ENCODE peak calls at places on chromosome 4, in four cellular contexts. One of them, this sample, is unnamed.

GRCh38 chr4:88722276-88722780 is 24.7 kb upstream of the NAP1L5 start:
- DNase-seq in OCI-LY7: no peak
- DNase-seq in body of pancreas: no peak
- DNase-seq in IMR-90: no peak
- DNase-seq in this sample: no peak

GRCh38 chr4:113222431-113222979 is 173.1 kb downstream of the ANK2 start:
- DNase-seq in body of pancreas: no peak
- DNase-seq in IMR-90: peak; percentile 38
- DNase-seq in OCI-LY7: no peak
- DNase-seq in this sample: no peak

GRCh38 chr4:118398226-118399090 is 45.7 kb upstream of the PRSS12 start:
- DNase-seq in IMR-90: no peak
- DNase-seq in OCI-LY7: no peak
- DNase-seq in body of pancreas: no peak
- DNase-seq in this sample: no peak

GRCh38 chr4:179200681-179201080 is 1758.4 kb upstream of the AGA start:
- DNase-seq in IMR-90: no peak
- DNase-seq in body of pancreas: no peak
- DNase-seq in OCI-LY7: no peak
- DNase-seq in this sample: no peak

GRCh38 chr4:21765810-21766407 is 182.7 kb downstream of the KCNIP4 start:
- DNase-seq in body of pancreas: peak; percentile 31
- DNase-seq in OCI-LY7: peak; percentile 41
- DNase-seq in IMR-90: peak; percentile 29
- DNase-seq in this sample: peak; percentile 64

GRCh38 chr4:59060002-59060846 is 1950.0 kb upstream of the IGFBP7 start:
- DNase-seq in body of pancreas: no peak
- DNase-seq in IMR-90: no peak
- DNase-seq in OCI-LY7: no peak
- DNase-seq in this sample: no peak

GRCh38 chr4:86451560-86452322 is 91.9 kb upstream of the MAPK10 start:
- DNase-seq in IMR-90: peak; percentile 30
- DNase-seq in OCI-LY7: no peak
- DNase-seq in body of pancreas: no peak
- DNase-seq in this sample: peak; percentile 64

GRCh38 chr4:68463796-68464195 is 16.5 kb downstream of the TMPRSS11E start:
- DNase-seq in body of pancreas: no peak
- DNase-seq in OCI-LY7: no peak
- DNase-seq in IMR-90: peak; percentile 45
- DNase-seq in this sample: peak; percentile 16

GRCh38 chr4:144649646-144650045 is 3.7 kb downstream of the HHIP start:
- DNase-seq in IMR-90: no peak
- DNase-seq in OCI-LY7: no peak
- DNase-seq in body of pancreas: no peak
- DNase-seq in this sample: no peak

GRCh38 chr4:112279882-112280315 is 5.8 kb downstream of the TIFA start:
- DNase-seq in body of pancreas: no peak
- DNase-seq in OCI-LY7: no peak
- DNase-seq in IMR-90: peak; percentile 13
- DNase-seq in this sample: no peak

GRCh38 chr4:54063737-54064316 is 578 bp downstream of the CHIC2 start:
- DNase-seq in body of pancreas: peak; percentile 35
- DNase-seq in IMR-90: no peak
- DNase-seq in OCI-LY7: peak; percentile 48
- DNase-seq in this sample: no peak

GRCh38 chr4:4613126-4613465 is 71.2 kb upstream of the STX18 start:
- DNase-seq in body of pancreas: no peak
- DNase-seq in OCI-LY7: no peak
- DNase-seq in IMR-90: no peak
- DNase-seq in this sample: no peak

GRCh38 chr4:76950846-76951321 is 1.3 kb downstream of the SEPTIN11 start:
- DNase-seq in OCI-LY7: peak; percentile 7
- DNase-seq in IMR-90: peak; percentile 52
- DNase-seq in body of pancreas: no peak
- DNase-seq in this sample: peak; percentile 55

GRCh38 chr4:92968556-92968955 is 664.8 kb downstream of the GRID2 start:
- DNase-seq in OCI-LY7: no peak
- DNase-seq in body of pancreas: no peak
- DNase-seq in IMR-90: no peak
- DNase-seq in this sample: no peak

GRCh38 chr4:146742416-146742815 is 103.7 kb downstream of the POU4F2 start:
- DNase-seq in IMR-90: no peak
- DNase-seq in body of pancreas: no peak
- DNase-seq in OCI-LY7: no peak
- DNase-seq in this sample: no peak

GRCh38 chr4:180164799-180165198 is 2078.4 kb upstream of the TENM3 start:
- DNase-seq in body of pancreas: no peak
- DNase-seq in OCI-LY7: no peak
- DNase-seq in IMR-90: peak; percentile 88
- DNase-seq in this sample: no peak

GRCh38 chr4:108533245-108533844 is 87.0 kb upstream of the RPL34 start:
- DNase-seq in OCI-LY7: no peak
- DNase-seq in IMR-90: no peak
- DNase-seq in body of pancreas: peak; percentile 58
- DNase-seq in this sample: no peak

GRCh38 chr4:173411106-173411703 is 12.3 kb upstream of the SCRG1 start:
- DNase-seq in body of pancreas: no peak
- DNase-seq in IMR-90: no peak
- DNase-seq in OCI-LY7: no peak
- DNase-seq in this sample: no peak

GRCh38 chr4:4735136-4735754 is 124.2 kb upstream of the MSX1 start:
- DNase-seq in IMR-90: peak; percentile 7
- DNase-seq in body of pancreas: no peak
- DNase-seq in OCI-LY7: no peak
- DNase-seq in this sample: no peak

GRCh38 chr4:105838082-105838481 is 57.2 kb upstream of the NPNT start:
- DNase-seq in OCI-LY7: no peak
- DNase-seq in IMR-90: no peak
- DNase-seq in body of pancreas: no peak
- DNase-seq in this sample: no peak

GRCh38 chr4:148998719-148999118 is 556.5 kb upstream of the NR3C2 start:
- DNase-seq in body of pancreas: no peak
- DNase-seq in IMR-90: peak; percentile 17
- DNase-seq in OCI-LY7: peak; percentile 32
- DNase-seq in this sample: no peak

GRCh38 chr4:36551697-36552214 is 270.3 kb downstream of the DTHD1 start:
- DNase-seq in OCI-LY7: no peak
- DNase-seq in IMR-90: no peak
- DNase-seq in body of pancreas: no peak
- DNase-seq in this sample: peak; percentile 24

GRCh38 chr4:102730968-102731533 is 29.7 kb downstream of the MANBA start:
- DNase-seq in body of pancreas: no peak
- DNase-seq in IMR-90: no peak
- DNase-seq in OCI-LY7: no peak
- DNase-seq in this sample: no peak

GRCh38 chr4:158295053-158295452 is 84.8 kb downstream of the TMEM144 start:
- DNase-seq in OCI-LY7: no peak
- DNase-seq in body of pancreas: no peak
- DNase-seq in IMR-90: no peak
- DNase-seq in this sample: no peak

GRCh38 chr4:155974957-155975356 is 21.3 kb upstream of the CTSO start:
- DNase-seq in OCI-LY7: no peak
- DNase-seq in body of pancreas: no peak
- DNase-seq in IMR-90: no peak
- DNase-seq in this sample: no peak

GRCh38 chr4:114108869-114109268 is 129.4 kb upstream of the ARSJ start:
- DNase-seq in body of pancreas: no peak
- DNase-seq in IMR-90: peak; percentile 65
- DNase-seq in OCI-LY7: no peak
- DNase-seq in this sample: peak; percentile 24

GRCh38 chr4:113682730-113683129 is 78.8 kb downstream of the CAMK2D start:
- DNase-seq in OCI-LY7: no peak
- DNase-seq in body of pancreas: no peak
- DNase-seq in IMR-90: peak; percentile 90
- DNase-seq in this sample: no peak

GRCh38 chr4:164888096-164888495 is 11.1 kb downstream of the APELA start:
- DNase-seq in OCI-LY7: no peak
- DNase-seq in IMR-90: no peak
- DNase-seq in body of pancreas: no peak
- DNase-seq in this sample: no peak

GRCh38 chr4:167786504-167786903 is 305.8 kb upstream of the ANXA10 start:
- DNase-seq in OCI-LY7: no peak
- DNase-seq in body of pancreas: no peak
- DNase-seq in IMR-90: no peak
- DNase-seq in this sample: no peak

GRCh38 chr4:30380404-30380998 is 339.7 kb upstream of the PCDH7 start:
- DNase-seq in OCI-LY7: peak; percentile 54
- DNase-seq in body of pancreas: peak; percentile 35
- DNase-seq in IMR-90: peak; percentile 73
- DNase-seq in this sample: peak; percentile 8

GRCh38 chr4:168604496-168605373 is 107.9 kb downstream of the PALLD start:
- DNase-seq in IMR-90: peak; percentile 87
- DNase-seq in OCI-LY7: no peak
- DNase-seq in body of pancreas: no peak
- DNase-seq in this sample: peak; percentile 72

GRCh38 chr4:174764105-174764729 is 64.8 kb downstream of the GLRA3 start:
- DNase-seq in OCI-LY7: peak; percentile 79
- DNase-seq in body of pancreas: no peak
- DNase-seq in IMR-90: peak; percentile 40
- DNase-seq in this sample: peak; percentile 15

GRCh38 chr4:155675709-155676429 is 9.2 kb downstream of the GUCY1A1 start:
- DNase-seq in body of pancreas: no peak
- DNase-seq in OCI-LY7: no peak
- DNase-seq in IMR-90: no peak
- DNase-seq in this sample: no peak

GRCh38 chr4:173507471-173508385 is 22.3 kb downstream of the HAND2 start:
- DNase-seq in body of pancreas: no peak
- DNase-seq in IMR-90: no peak
- DNase-seq in OCI-LY7: no peak
- DNase-seq in this sample: no peak

GRCh38 chr4:7831330-7831729 is 108.3 kb downstream of the AFAP1 start:
- DNase-seq in OCI-LY7: no peak
- DNase-seq in body of pancreas: no peak
- DNase-seq in IMR-90: peak; percentile 97
- DNase-seq in this sample: no peak

GRCh38 chr4:183600189-183600685 is 58.7 kb downstream of the RWDD4 start:
- DNase-seq in IMR-90: no peak
- DNase-seq in OCI-LY7: peak; percentile 21
- DNase-seq in body of pancreas: no peak
- DNase-seq in this sample: no peak

GRCh38 chr4:5887011-5887360 is 5.9 kb downstream of the CRMP1 start:
- DNase-seq in body of pancreas: no peak
- DNase-seq in IMR-90: no peak
- DNase-seq in OCI-LY7: no peak
- DNase-seq in this sample: no peak
- TF ChIP-seq CTCF in body of pancreas: no peak
- TF ChIP-seq CTCF in IMR-90: no peak
- TF ChIP-seq CTCF in OCI-LY7: no peak
- TF ChIP-seq CTCF in this sample: no peak

DNA sequence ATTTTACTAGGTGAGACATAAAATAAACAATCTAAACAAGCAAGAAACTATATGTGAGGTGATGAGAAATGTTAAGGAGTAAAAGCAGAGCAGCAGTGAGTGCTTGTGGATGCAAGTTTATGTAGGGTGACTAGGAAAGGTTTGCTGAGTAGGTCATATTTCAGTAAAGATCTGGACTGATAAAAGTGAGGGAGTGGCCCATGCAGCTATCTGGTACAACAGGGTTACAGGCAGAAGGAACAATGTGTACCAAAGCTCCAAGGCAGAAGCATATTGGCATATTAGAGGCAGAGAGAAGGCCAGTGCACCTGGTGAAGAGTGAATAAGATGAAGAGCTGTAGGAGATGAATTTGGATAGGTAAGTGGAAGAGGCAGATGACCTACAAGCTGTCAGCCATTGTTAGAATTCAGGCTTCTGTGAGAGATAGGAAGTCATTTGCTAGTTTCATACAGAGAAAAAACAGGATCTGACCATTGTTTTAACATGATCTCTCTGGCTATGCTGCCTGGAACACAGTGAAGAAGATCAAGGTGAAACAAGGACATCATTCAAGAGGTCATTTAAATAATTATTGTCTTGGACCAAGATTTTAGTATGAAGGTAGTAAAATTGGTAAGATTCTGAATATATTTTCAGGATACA is 274.6 kb downstream of the ANKRD50 start:
- DNase-seq in OCI-LY7: no peak
- DNase-seq in body of pancreas: no peak
- DNase-seq in IMR-90: no peak
- DNase-seq in this sample: no peak
- H3K27ac ChIP-seq in OCI-LY7: no peak overlapping the region
- H3K27ac ChIP-seq in body of pancreas: no peak overlapping the region
- H3K27ac ChIP-seq in IMR-90: no peak overlapping the region
- H3K27ac ChIP-seq in this sample: no peak overlapping the region

GRCh38 chr4:18020145-18020670 is 1.3 kb downstream of the LCORL start:
- DNase-seq in IMR-90: peak; percentile 12
- DNase-seq in OCI-LY7: peak; percentile 32
- DNase-seq in body of pancreas: no peak
- DNase-seq in this sample: no peak

GRCh38 chr4:18022572-18023039 is 1.1 kb upstream of the LCORL start:
- DNase-seq in body of pancreas: no peak
- DNase-seq in IMR-90: peak; percentile 5
- DNase-seq in OCI-LY7: no peak
- DNase-seq in this sample: no peak

GRCh38 chr4:18021720-18022571 is at the start of gene LCORL:
- DNase-seq in OCI-LY7: peak; percentile 96
- DNase-seq in IMR-90: peak; percentile 95
- DNase-seq in body of pancreas: peak; percentile 97
- DNase-seq in this sample: peak; percentile 87

GRCh38 chr4:18021470-18021719 is 160 bp downstream of the LCORL start:
- DNase-seq in body of pancreas: no peak
- DNase-seq in OCI-LY7: no peak
- DNase-seq in IMR-90: peak; percentile 20
- DNase-seq in this sample: peak; percentile 20

GRCh38 chr4:18020671-18021469 is 685 bp downstream of the LCORL start:
- DNase-seq in IMR-90: peak; percentile 83
- DNase-seq in body of pancreas: peak; percentile 68
- DNase-seq in OCI-LY7: peak; percentile 80
- DNase-seq in this sample: peak; percentile 59
- TF ChIP-seq CTCF in IMR-90: no peak
- TF ChIP-seq CTCF in body of pancreas: no peak
- TF ChIP-seq CTCF in OCI-LY7: no peak
- TF ChIP-seq CTCF in this sample: no peak

GRCh38 chr4:123555500-123556273 is 159.1 kb downstream of the SPRY1 start:
- DNase-seq in body of pancreas: peak; percentile 96
- DNase-seq in IMR-90: peak; percentile 74
- DNase-seq in OCI-LY7: no peak
- DNase-seq in this sample: peak; percentile 90
- H3K27ac ChIP-seq in body of pancreas: peak overlapping the region; percentile 88
- H3K27ac ChIP-seq in IMR-90: peak overlapping the region; percentile 65
- H3K27ac ChIP-seq in OCI-LY7: no peak overlapping the region
- H3K27ac ChIP-seq in this sample: peak overlapping the region; percentile 87

DNA sequence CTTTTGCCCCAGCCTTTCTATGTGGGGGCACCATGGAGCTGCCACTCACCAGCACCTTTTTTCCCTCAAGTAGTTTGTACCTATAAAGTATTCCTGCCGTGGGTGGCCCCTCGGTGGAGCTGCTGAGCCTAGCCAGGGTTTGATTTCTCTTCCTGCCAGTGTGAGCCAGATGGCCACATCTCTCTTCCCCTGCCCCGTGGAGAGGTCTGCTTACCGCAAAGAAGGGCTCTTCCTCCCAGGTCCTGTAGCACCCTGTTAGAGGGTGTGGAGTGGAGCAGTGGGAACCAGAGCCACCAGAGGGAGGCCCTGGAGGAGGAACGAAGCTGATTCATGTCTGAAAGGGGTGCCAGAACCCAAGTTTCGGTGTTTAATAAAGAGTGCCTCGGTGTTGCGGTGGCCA is 95.4 kb downstream of the PTTG2 start:
- DNase-seq in IMR-90: no peak
- DNase-seq in body of pancreas: no peak
- DNase-seq in OCI-LY7: no peak
- DNase-seq in this sample: no peak
- TF ChIP-seq CTCF in IMR-90: no peak
- TF ChIP-seq CTCF in body of pancreas: no peak
- TF ChIP-seq CTCF in OCI-LY7: no peak
- TF ChIP-seq CTCF in this sample: no peak